ENCODE peak calls at places on chromosomes 7 and 10, in six cellular contexts. R is right lobe of liver, I is Caco-2, X is RKO, U is EH, V is Daoy. Y is an unnamed sample.

GRCh38 chr10:133154996-133155778 is 4.8 kb upstream of the KNDC1 start:
- DNase-seq in X (no peak), R (no peak), I (peak; percentile 27), U (no peak), V (no peak), Y (no peak)

GRCh38 chr7:19024261-19024660 is 93.2 kb downstream of the TWIST1 start:
- DNase-seq in I (no peak), V (peak; percentile 61), R (no peak), U (peak; percentile 92), X (no peak), Y (peak; percentile 61)

GRCh38 chr10:123614888-123615287 is 51.3 kb upstream of the GPR26 start:
- DNase-seq in I (peak; percentile 74), R (peak; percentile 64), V (peak; percentile 57), U (peak; percentile 60), X (peak; percentile 58), Y (peak; percentile 38)

GRCh38 chr10:108567899-108568752 is 1355.2 kb downstream of the XPNPEP1 start:
- DNase-seq in U (peak; percentile 31), I (no peak), V (no peak), X (no peak), R (no peak), Y (no peak)

GRCh38 chr10:13971586-13972475 is 358.9 kb downstream of the FRMD4A start:
- DNase-seq in I (no peak), R (no peak), V (no peak), X (no peak), U (peak; percentile 96), Y (peak; percentile 60)

GRCh38 chr10:94107191-94107590 is 113.5 kb downstream of the PLCE1 start:
- DNase-seq in U (no peak), R (no peak), V (no peak), I (no peak), X (no peak), Y (no peak)

GRCh38 chr10:125344573-125345121 is 184.3 kb upstream of the CTBP2 start:
- DNase-seq in V (no peak), U (no peak), X (no peak), R (no peak), I (peak; percentile 71), Y (no peak)

GRCh38 chr10:5508786-5509185 is 9.4 kb upstream of the CALML5 start:
- DNase-seq in V (no peak), U (no peak), X (no peak), R (no peak), I (no peak), Y (no peak)

GRCh38 chr7:70612811-70613210 is 519.1 kb upstream of the GALNT17 start:
- DNase-seq in R (no peak), X (no peak), V (no peak), I (no peak), U (no peak), Y (no peak)

GRCh38 chr7:78218051-78218450 is 419.5 kb downstream of the PHTF2 start:
- DNase-seq in I (no peak), V (peak; percentile 10), R (no peak), X (peak; percentile 2), U (peak; percentile 76), Y (peak; percentile 89)

GRCh38 chr10:102230264-102230860 is 4.3 kb downstream of the ELOVL3 start:
- DNase-seq in R (peak; percentile 60), I (no peak), V (peak; percentile 89), U (peak; percentile 80), X (no peak), Y (peak; percentile 68)

GRCh38 chr7:77940647-77941046 is 142.1 kb downstream of the PHTF2 start:
- DNase-seq in I (no peak), V (no peak), R (no peak), X (peak; percentile 59), U (peak; percentile 52), Y (peak; percentile 46)

GRCh38 chr10:43254199-43254730 is 12.6 kb downstream of the RASGEF1A start:
- DNase-seq in X (no peak), R (peak; percentile 54), V (no peak), I (peak; percentile 47), U (no peak), Y (no peak)

GRCh38 chr10:71316081-71316785 is 2.8 kb upstream of the SLC29A3 start:
- DNase-seq in R (no peak), X (no peak), U (no peak), I (no peak), V (no peak), Y (no peak)

GRCh38 chr10:114471906-114472873 is 67.9 kb upstream of the AFAP1L2 start:
- DNase-seq in X (no peak), R (no peak), I (no peak), V (no peak), U (no peak), Y (no peak)

GRCh38 chr7:17680026-17680425 is 260.3 kb downstream of the SNX13 start:
- DNase-seq in R (no peak), V (peak; percentile 92), I (no peak), U (peak; percentile 96), X (no peak), Y (peak; percentile 96)

GRCh38 chr7:116997972-116998371 is 44.7 kb downstream of the ST7 start:
- DNase-seq in U (no peak), R (no peak), I (no peak), V (no peak), X (no peak), Y (no peak)

GRCh38 chr7:140155428-140155827 is 21.4 kb downstream of the KDM7A start:
- DNase-seq in R (no peak), U (no peak), I (no peak), V (no peak), X (no peak), Y (no peak)

GRCh38 chr10:112811741-112812551 is 138.1 kb upstream of the TCF7L2 start:
- DNase-seq in V (peak; percentile 79), R (no peak), U (peak; percentile 98), I (peak; percentile 87), X (peak; percentile 7), Y (peak; percentile 92)

GRCh38 chr7:70446448-70447143 is 685.3 kb upstream of the GALNT17 start:
- DNase-seq in X (no peak), R (no peak), V (no peak), U (no peak), I (no peak), Y (no peak)

GRCh38 chr7:55260171-55260570 is 105.0 kb upstream of the LANCL2 start:
- DNase-seq in I (no peak), X (no peak), R (no peak), U (no peak), V (no peak), Y (no peak)

GRCh38 chr10:36344816-36345215 is 702.7 kb upstream of the FZD8 start:
- DNase-seq in I (no peak), X (no peak), U (peak; percentile 23), R (no peak), V (no peak), Y (no peak)

GRCh38 chr10:63586048-63586447 is 64.8 kb downstream of the REEP3 start:
- DNase-seq in U (no peak), V (no peak), X (no peak), I (no peak), R (no peak), Y (no peak)

GRCh38 chr7:101580596-101580995 is 48.5 kb downstream of the MYL10 start:
- DNase-seq in R (no peak), I (no peak), X (no peak), V (no peak), U (no peak), Y (no peak)

GRCh38 chr7:80127412-80128150 is 7.0 kb upstream of the GNAI1 start:
- DNase-seq in X (no peak), I (no peak), V (no peak), R (no peak), U (no peak), Y (no peak)

GRCh38 chr10:132938472-132939329 is 3.7 kb downstream of the CFAP46 start:
- DNase-seq in U (no peak), R (peak; percentile 39), V (peak; percentile 43), I (peak; percentile 78), X (peak; percentile 44), Y (no peak)

GRCh38 chr7:139828880-139829653 is at the start of gene TBXAS1:
- DNase-seq in X (no peak), V (peak; percentile 7), R (no peak), U (no peak), I (no peak), Y (no peak)

GRCh38 chr7:131226116-131226562 is 101.5 kb upstream of the MKLN1 start:
- DNase-seq in X (no peak), R (no peak), U (peak; percentile 52), I (no peak), V (no peak), Y (no peak)

GRCh38 chr10:74738985-74739567 is 87.3 kb upstream of the KAT6B start:
- DNase-seq in R (no peak), I (no peak), U (peak; percentile 18), V (no peak), X (no peak), Y (peak; percentile 21)

GRCh38 chr10:20887706-20888535 is 9.2 kb downstream of the NEBL start:
- DNase-seq in U (no peak), R (no peak), V (no peak), X (no peak), I (no peak), Y (no peak)

GRCh38 chr7:29346574-29346973 is 152.0 kb downstream of the CHN2 start:
- DNase-seq in V (no peak), U (no peak), X (no peak), R (no peak), I (no peak), Y (no peak)

GRCh38 chr7:2632717-2633537 is 1.1 kb downstream of the TTYH3 start:
- DNase-seq in I (no peak), V (peak; percentile 93), R (peak; percentile 80), U (peak; percentile 78), X (peak; percentile 49), Y (peak; percentile 71)

GRCh38 chr7:20199015-20199737 is 18.0 kb downstream of the MACC1 start:
- DNase-seq in R (no peak), V (peak; percentile 98), U (peak; percentile 7), X (peak; percentile 71), I (no peak), Y (peak; percentile 71)

GRCh38 chr7:24757799-24758275 is 573 bp upstream of the GSDME start:
- DNase-seq in R (no peak), I (peak; percentile 56), U (peak; percentile 81), V (peak; percentile 88), X (no peak), Y (peak; percentile 53)

GRCh38 chr7:70356324-70356797 is 758.1 kb downstream of the AUTS2 start:
- DNase-seq in R (no peak), V (no peak), I (no peak), X (no peak), U (no peak), Y (no peak)

GRCh38 chr10:70130878-70131559 is 1.6 kb downstream of the AIFM2 start:
- DNase-seq in I (no peak), V (peak; percentile 19), R (no peak), U (peak; percentile 55), X (peak; percentile 56), Y (peak; percentile 90)

GRCh38 chr7:102279537-102280400 is 6.9 kb upstream of the SH2B2 start:
- DNase-seq in I (peak; percentile 73), X (peak; percentile 76), V (peak; percentile 81), U (peak; percentile 68), R (no peak), Y (peak; percentile 51)

GRCh38 chr7:108329514-108329913 is 126.7 kb downstream of the NRCAM start:
- DNase-seq in U (no peak), R (no peak), V (no peak), I (no peak), X (no peak), Y (no peak)

GRCh38 chr7:78634073-78634472 is 819.4 kb downstream of the MAGI2 start:
- DNase-seq in V (no peak), U (no peak), X (no peak), R (no peak), I (no peak), Y (no peak)

Y was measured in fibroblast of mammary gland.